ENCODE peak calls at places on chromosomes 1 and 21, in six cellular contexts. One of them, this sample, is unnamed.
A peak's percentile ranks its signal among the peaks of the same experiment; 100 is the strongest.

GRCh38 chr1:150763631-150764223 is 1.9 kb downstream of the CTSS start:
- ATAC-seq in Right ventricle myocardium inferior: no peak
- ATAC-seq in K562: peak; percentile 42
- ATAC-seq in lower lobe of right lung: no peak
- ATAC-seq in activated CD4-positive, alpha-beta T cell treated with anti-CD3 and anti-CD28 coated beads for 36 hours: no peak
- ATAC-seq in mucosa of descending colon: no peak
- ATAC-seq in this sample: no peak

GRCh38 chr1:18583326-18583941 is 47.2 kb upstream of the PAX7 start:
- ATAC-seq in lower lobe of right lung: no peak
- ATAC-seq in K562: no peak
- ATAC-seq in activated CD4-positive, alpha-beta T cell treated with anti-CD3 and anti-CD28 coated beads for 36 hours: no peak
- ATAC-seq in mucosa of descending colon: peak; percentile 15
- ATAC-seq in Right ventricle myocardium inferior: peak; percentile 87
- ATAC-seq in this sample: no peak

GRCh38 chr1:1434131-1434811 is 1.2 kb upstream of the VWA1 start:
- ATAC-seq in lower lobe of right lung: peak; percentile 28
- ATAC-seq in activated CD4-positive, alpha-beta T cell treated with anti-CD3 and anti-CD28 coated beads for 36 hours: no peak
- ATAC-seq in mucosa of descending colon: no peak
- ATAC-seq in Right ventricle myocardium inferior: peak; percentile 9
- ATAC-seq in K562: no peak
- ATAC-seq in this sample: peak; percentile 4

GRCh38 chr1:221039616-221040015 is 160.4 kb downstream of the HLX start:
- ATAC-seq in lower lobe of right lung: no peak
- ATAC-seq in K562: peak; percentile 66
- ATAC-seq in activated CD4-positive, alpha-beta T cell treated with anti-CD3 and anti-CD28 coated beads for 36 hours: no peak
- ATAC-seq in Right ventricle myocardium inferior: no peak
- ATAC-seq in mucosa of descending colon: no peak
- ATAC-seq in this sample: no peak

GRCh38 chr1:40743860-40744259 is 39.7 kb upstream of the KCNQ4 start:
- ATAC-seq in Right ventricle myocardium inferior: no peak
- ATAC-seq in mucosa of descending colon: no peak
- ATAC-seq in lower lobe of right lung: no peak
- ATAC-seq in activated CD4-positive, alpha-beta T cell treated with anti-CD3 and anti-CD28 coated beads for 36 hours: no peak
- ATAC-seq in K562: no peak
- ATAC-seq in this sample: no peak

GRCh38 chr1:165635329-165635728 is 4.3 kb downstream of the MGST3 start:
- ATAC-seq in lower lobe of right lung: no peak
- ATAC-seq in activated CD4-positive, alpha-beta T cell treated with anti-CD3 and anti-CD28 coated beads for 36 hours: no peak
- ATAC-seq in mucosa of descending colon: no peak
- ATAC-seq in K562: no peak
- ATAC-seq in Right ventricle myocardium inferior: no peak
- ATAC-seq in this sample: no peak

GRCh38 chr1:232598837-232599177 is 31.1 kb downstream of the SIPA1L2 start:
- ATAC-seq in K562: no peak
- ATAC-seq in mucosa of descending colon: no peak
- ATAC-seq in activated CD4-positive, alpha-beta T cell treated with anti-CD3 and anti-CD28 coated beads for 36 hours: no peak
- ATAC-seq in lower lobe of right lung: no peak
- ATAC-seq in Right ventricle myocardium inferior: no peak
- ATAC-seq in this sample: no peak

GRCh38 chr1:24909388-24909898 is 20.6 kb downstream of the RUNX3 start:
- ATAC-seq in Right ventricle myocardium inferior: peak; percentile 61
- ATAC-seq in K562: peak; percentile 84
- ATAC-seq in lower lobe of right lung: peak; percentile 80
- ATAC-seq in mucosa of descending colon: peak; percentile 83
- ATAC-seq in activated CD4-positive, alpha-beta T cell treated with anti-CD3 and anti-CD28 coated beads for 36 hours: no peak
- ATAC-seq in this sample: peak; percentile 50

GRCh38 chr1:23114424-23115079 is 54.1 kb downstream of the LUZP1 start:
- ATAC-seq in K562: peak; percentile 9
- ATAC-seq in Right ventricle myocardium inferior: no peak
- ATAC-seq in lower lobe of right lung: no peak
- ATAC-seq in mucosa of descending colon: no peak
- ATAC-seq in activated CD4-positive, alpha-beta T cell treated with anti-CD3 and anti-CD28 coated beads for 36 hours: no peak
- ATAC-seq in this sample: peak; percentile 29

GRCh38 chr1:12146343-12147112 is 20.3 kb upstream of the TNFRSF1B start:
- ATAC-seq in K562: no peak
- ATAC-seq in Right ventricle myocardium inferior: no peak
- ATAC-seq in lower lobe of right lung: no peak
- ATAC-seq in activated CD4-positive, alpha-beta T cell treated with anti-CD3 and anti-CD28 coated beads for 36 hours: no peak
- ATAC-seq in mucosa of descending colon: no peak
- ATAC-seq in this sample: no peak

GRCh38 chr1:36179220-36179600 is 23.2 kb downstream of the MAP7D1 start:
- ATAC-seq in K562: no peak
- ATAC-seq in Right ventricle myocardium inferior: no peak
- ATAC-seq in activated CD4-positive, alpha-beta T cell treated with anti-CD3 and anti-CD28 coated beads for 36 hours: no peak
- ATAC-seq in mucosa of descending colon: peak; percentile 36
- ATAC-seq in lower lobe of right lung: no peak
- ATAC-seq in this sample: no peak

GRCh38 chr1:147338571-147338970 is 96.1 kb downstream of the CHD1L start:
- ATAC-seq in K562: no peak
- ATAC-seq in activated CD4-positive, alpha-beta T cell treated with anti-CD3 and anti-CD28 coated beads for 36 hours: no peak
- ATAC-seq in Right ventricle myocardium inferior: no peak
- ATAC-seq in mucosa of descending colon: no peak
- ATAC-seq in lower lobe of right lung: no peak
- ATAC-seq in this sample: no peak

GRCh38 chr1:5053744-5054143 is 399.3 kb downstream of the AJAP1 start:
- ATAC-seq in lower lobe of right lung: no peak
- ATAC-seq in K562: no peak
- ATAC-seq in mucosa of descending colon: no peak
- ATAC-seq in Right ventricle myocardium inferior: no peak
- ATAC-seq in activated CD4-positive, alpha-beta T cell treated with anti-CD3 and anti-CD28 coated beads for 36 hours: no peak
- ATAC-seq in this sample: no peak

GRCh38 chr21:15383588-15383987 is 318.8 kb upstream of the NRIP1 start:
- ATAC-seq in lower lobe of right lung: no peak
- ATAC-seq in activated CD4-positive, alpha-beta T cell treated with anti-CD3 and anti-CD28 coated beads for 36 hours: no peak
- ATAC-seq in mucosa of descending colon: no peak
- ATAC-seq in K562: no peak
- ATAC-seq in Right ventricle myocardium inferior: peak; percentile 76
- ATAC-seq in this sample: no peak

GRCh38 chr1:84782311-84782771 is 92.1 kb upstream of the SSX2IP start:
- ATAC-seq in K562: peak; percentile 100
- ATAC-seq in Right ventricle myocardium inferior: peak; percentile 68
- ATAC-seq in activated CD4-positive, alpha-beta T cell treated with anti-CD3 and anti-CD28 coated beads for 36 hours: peak; percentile 89
- ATAC-seq in lower lobe of right lung: peak; percentile 85
- ATAC-seq in mucosa of descending colon: peak; percentile 83
- ATAC-seq in this sample: peak; percentile 46

GRCh38 chr1:208218237-208219097 is 25.7 kb downstream of the PLXNA2 start:
- ATAC-seq in Right ventricle myocardium inferior: no peak
- ATAC-seq in K562: no peak
- ATAC-seq in mucosa of descending colon: no peak
- ATAC-seq in activated CD4-positive, alpha-beta T cell treated with anti-CD3 and anti-CD28 coated beads for 36 hours: no peak
- ATAC-seq in lower lobe of right lung: no peak
- ATAC-seq in this sample: no peak

GRCh38 chr1:114379987-114380386 is 131.0 kb downstream of the TRIM33 start:
- ATAC-seq in Right ventricle myocardium inferior: no peak
- ATAC-seq in K562: peak; percentile 99
- ATAC-seq in lower lobe of right lung: no peak
- ATAC-seq in activated CD4-positive, alpha-beta T cell treated with anti-CD3 and anti-CD28 coated beads for 36 hours: no peak
- ATAC-seq in mucosa of descending colon: no peak
- ATAC-seq in this sample: no peak

GRCh38 chr1:11948822-11949458 is 14.4 kb downstream of the PLOD1 start:
- ATAC-seq in mucosa of descending colon: no peak
- ATAC-seq in Right ventricle myocardium inferior: no peak
- ATAC-seq in activated CD4-positive, alpha-beta T cell treated with anti-CD3 and anti-CD28 coated beads for 36 hours: peak; percentile 33
- ATAC-seq in lower lobe of right lung: no peak
- ATAC-seq in K562: peak; percentile 84
- ATAC-seq in this sample: no peak

GRCh38 chr1:30856260-30856790 is 52.2 kb downstream of the SDC3 start:
- ATAC-seq in K562: no peak
- ATAC-seq in lower lobe of right lung: peak; percentile 30
- ATAC-seq in activated CD4-positive, alpha-beta T cell treated with anti-CD3 and anti-CD28 coated beads for 36 hours: no peak
- ATAC-seq in mucosa of descending colon: no peak
- ATAC-seq in Right ventricle myocardium inferior: no peak
- ATAC-seq in this sample: no peak